ENCODE peak calls at places on chromosome 18, in nine cellular contexts. O, K, G, B, Z, P, N, F and C are unnamed samples.
A peak's percentile ranks its signal among the peaks of the same experiment; 100 is the strongest.

GRCh38 chr18:21907451-21907850 is 166.9 kb downstream of the MIB1 start:
- DNase-seq in O (no peak), K (no peak), G (no peak), B (no peak), Z (no peak), P (no peak), N (no peak), F (no peak), C (no peak)

GRCh38 chr18:28458751-28459150 is 281.8 kb upstream of the CDH2 start:
- DNase-seq in O (no peak), K (no peak), G (no peak), B (no peak), Z (no peak), P (no peak), N (no peak), F (no peak), C (no peak)

GRCh38 chr18:31741096-31741735 is 19.5 kb downstream of the SLC25A52 start:
- DNase-seq in O (peak; percentile 66), K (peak; percentile 36), G (peak; percentile 18), B (peak; percentile 33), Z (no peak), P (peak; percentile 22), N (peak; percentile 15), F (peak; percentile 41), C (peak; percentile 82)

GRCh38 chr18:67771271-67771670 is 254.8 kb upstream of the DSEL start:
- DNase-seq in O (no peak), K (peak; percentile 87), G (peak; percentile 87), B (peak; percentile 72), Z (no peak), P (no peak), N (no peak), F (no peak), C (no peak)

GRCh38 chr18:23689031-23689615 is at the start of gene LAMA3:
- DNase-seq in O (no peak), K (peak; percentile 11), G (peak; percentile 36), B (peak; percentile 77), Z (peak; percentile 80), P (no peak), N (no peak), F (no peak), C (peak; percentile 80)

GRCh38 chr18:47403949-47404348 is 152.5 kb upstream of the SKOR2 start:
- DNase-seq in O (no peak), K (no peak), G (no peak), B (no peak), Z (no peak), P (no peak), N (no peak), F (no peak), C (no peak)

GRCh38 chr18:64167408-64167807 is 18.5 kb upstream of the LINC00305 start:
- DNase-seq in O (no peak), K (no peak), G (no peak), B (no peak), Z (no peak), P (no peak), N (no peak), F (no peak), C (no peak)

GRCh38 chr18:63119647-63120046 is 199.9 kb downstream of the BCL2 start:
- DNase-seq in O (peak; percentile 4), K (peak; percentile 8), G (peak; percentile 26), B (peak; percentile 44), Z (no peak), P (peak; percentile 31), N (peak; percentile 20), F (peak; percentile 45), C (peak; percentile 74)

GRCh38 chr18:12041561-12041960 is 52.1 kb upstream of the ANKRD62 start:
- DNase-seq in O (no peak), K (peak; percentile 93), G (peak; percentile 93), B (peak; percentile 95), Z (no peak), P (no peak), N (no peak), F (no peak), C (no peak)

GRCh38 chr18:31684279-31685096 is at the start of gene B4GALT6:
- DNase-seq in O (peak; percentile 12), K (no peak), G (peak; percentile 50), B (peak; percentile 41), Z (peak; percentile 69), P (no peak), N (peak; percentile 46), F (peak; percentile 73), C (peak; percentile 86)

GRCh38 chr18:1760901-1761300 is 810.4 kb downstream of the METTL4 start:
- DNase-seq in O (no peak), K (no peak), G (peak; percentile 15), B (no peak), Z (no peak), P (no peak), N (no peak), F (no peak), C (no peak)

GRCh38 chr18:58646334-58646862 is 17.5 kb upstream of the ALPK2 start:
- DNase-seq in O (no peak), K (no peak), G (no peak), B (no peak), Z (no peak), P (no peak), N (no peak), F (no peak), C (peak; percentile 67)

DNA sequence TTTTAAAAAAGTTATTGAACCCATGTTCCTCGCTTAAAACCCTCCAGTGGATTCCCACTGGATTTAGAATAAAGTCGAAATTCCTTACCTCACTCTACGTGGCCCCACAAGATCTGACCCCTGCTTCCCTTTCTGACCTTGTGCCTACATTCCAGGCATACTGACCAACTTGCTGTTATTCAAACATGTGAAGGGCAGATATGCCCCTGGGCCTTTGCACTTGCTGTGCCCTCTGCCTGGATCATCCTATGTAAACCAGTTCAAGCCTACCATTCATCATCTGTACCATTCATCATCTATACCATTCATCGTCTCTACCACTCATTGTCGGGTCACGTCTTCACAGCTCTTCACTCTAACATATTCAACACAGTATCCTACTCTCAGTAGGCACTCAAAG is 41.3 kb upstream of the LPIN2 start:
- DNase-seq in O (no peak), K (no peak), G (no peak), B (no peak), Z (no peak), P (no peak), N (no peak), F (no peak), C (no peak)
- H3K4me1 ChIP-seq in O (peaks cover 3% of the 10 kb centered on the region), K (no peaks in the 10 kb centered on the region), G (no peaks in the 10 kb centered on the region), B (no peaks in the 10 kb centered on the region), Z (peaks cover 2% of the 10 kb centered on the region), P (peaks cover 13% of the 10 kb centered on the region), N (no peaks in the 10 kb centered on the region), F (no peaks in the 10 kb centered on the region), C (peaks cover 3% of the 10 kb centered on the region)

DNA sequence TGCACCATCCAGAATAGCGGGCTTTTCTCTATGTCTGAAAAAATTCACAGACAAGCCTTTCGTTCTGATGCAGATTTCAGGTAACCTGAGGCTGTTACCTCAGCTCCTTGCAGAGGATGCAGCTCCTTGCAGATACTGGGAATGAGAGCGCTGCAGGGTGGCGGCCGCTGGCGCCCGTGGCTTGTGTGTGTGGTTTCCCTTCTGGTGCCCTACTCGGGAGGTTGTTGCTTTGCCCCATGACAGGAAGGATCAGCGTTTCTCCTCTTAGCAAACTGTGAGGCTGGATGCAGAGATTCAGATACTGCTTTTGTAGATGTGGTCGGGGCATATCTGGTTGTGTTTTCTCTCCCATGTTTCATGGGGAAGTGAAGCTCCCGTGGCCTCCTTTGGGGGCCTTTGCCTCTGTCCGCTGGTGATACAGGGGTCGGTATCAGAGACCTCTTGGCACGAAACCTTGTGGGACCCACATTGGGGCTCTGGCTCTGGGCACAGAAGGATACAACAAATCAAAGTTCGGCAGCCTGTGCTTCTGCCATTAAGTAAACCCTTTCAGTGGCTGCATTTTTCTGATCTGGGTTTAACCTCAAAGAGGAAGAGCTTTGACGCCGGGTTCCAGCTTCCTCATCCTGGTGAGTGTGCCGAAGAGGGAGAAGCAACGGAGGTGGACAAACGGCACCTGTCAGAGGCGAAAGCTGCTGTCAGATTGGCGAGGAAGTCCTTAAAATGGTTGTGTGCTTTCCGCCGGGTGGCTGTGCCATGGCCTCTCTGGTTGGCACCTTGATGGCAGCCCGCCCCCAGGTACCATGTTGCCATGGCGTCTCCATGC is 127.8 kb downstream of the MBP start:
- DNase-seq in O (no peak), K (no peak), G (no peak), B (no peak), Z (peak; percentile 69), P (no peak), N (no peak), F (peak; percentile 26), C (no peak)
- H3K9ac ChIP-seq in O (no peak overlapping the region), K (no peak overlapping the region), G (no peak overlapping the region), B (no peak overlapping the region), Z (no peak overlapping the region), P (no peak overlapping the region), N (no peak overlapping the region), F (no peak overlapping the region), C (no peak overlapping the region)

DNA sequence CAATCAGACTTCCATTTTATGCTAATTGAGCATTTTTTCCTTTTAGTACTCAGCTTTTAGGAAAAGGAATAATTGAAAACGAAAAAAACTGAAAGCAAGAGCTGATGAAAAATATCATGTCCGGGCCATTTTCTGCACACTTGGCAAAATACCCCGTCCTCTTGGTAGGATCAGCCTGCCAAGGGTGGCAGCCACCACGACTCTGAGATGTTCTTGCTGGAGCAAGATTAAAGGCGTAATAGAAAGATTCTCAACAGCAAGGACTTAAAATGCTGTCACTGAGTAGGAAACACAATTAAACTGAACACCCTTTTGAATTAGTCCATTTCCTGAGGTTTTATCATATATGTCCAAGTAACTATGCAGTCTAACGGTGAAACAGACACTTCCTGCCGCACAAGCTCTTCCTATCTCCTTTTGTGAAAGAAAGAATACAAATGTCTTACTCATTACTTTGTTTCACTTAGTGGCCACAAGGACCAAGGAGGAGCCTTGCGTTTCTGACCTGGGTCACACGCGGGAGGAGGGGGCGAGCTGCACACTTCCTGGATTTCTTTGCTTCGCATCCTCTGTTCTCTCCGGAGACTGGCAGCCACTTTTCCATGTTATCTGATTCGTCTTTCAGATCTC is 222.7 kb downstream of the PIEZO2 start:
- DNase-seq in O (peak; percentile 4), K (peak; percentile 68), G (peak; percentile 78), B (peak; percentile 73), Z (no peak), P (no peak), N (no peak), F (no peak), C (no peak)
- H3K4me1 ChIP-seq in O (no peaks in the 10 kb centered on the region), K (peaks cover 28% of the 10 kb centered on the region), G (peaks cover 13% of the 10 kb centered on the region), B (peaks cover 60% of the 10 kb centered on the region), Z (no peaks in the 10 kb centered on the region), P (no peaks in the 10 kb centered on the region), N (no peaks in the 10 kb centered on the region), F (peaks cover 12% of the 10 kb centered on the region), C (peaks cover 19% of the 10 kb centered on the region)

GRCh38 chr18:48724455-48724854 is 185.6 kb downstream of the CTIF start:
- DNase-seq in O (no peak), K (no peak), G (no peak), B (no peak), Z (peak; percentile 27), P (no peak), N (no peak), F (no peak), C (no peak)

GRCh38 chr18:48723837-48724236 is 185.0 kb downstream of the CTIF start:
- DNase-seq in O (no peak), K (no peak), G (no peak), B (no peak), Z (no peak), P (no peak), N (no peak), F (no peak), C (no peak)

GRCh38 chr18:48723016-48723415 is 184.2 kb downstream of the CTIF start:
- DNase-seq in O (no peak), K (no peak), G (no peak), B (no peak), Z (peak; percentile 18), P (no peak), N (no peak), F (no peak), C (no peak)

GRCh38 chr18:48725596-48725995 is 186.8 kb downstream of the CTIF start:
- DNase-seq in O (no peak), K (no peak), G (no peak), B (no peak), Z (peak; percentile 7), P (no peak), N (no peak), F (no peak), C (no peak)

GRCh38 chr18:48724939-48725338 is 186.1 kb downstream of the CTIF start:
- DNase-seq in O (no peak), K (no peak), G (no peak), B (no peak), Z (peak; percentile 45), P (no peak), N (no peak), F (no peak), C (no peak)
- H3K9ac ChIP-seq in O (no peak overlapping the region), K (no peak overlapping the region), G (no peak overlapping the region), B (no peak overlapping the region), Z (no peak overlapping the region), P (no peak overlapping the region), N (no peak overlapping the region), F (no peak overlapping the region), C (no peak overlapping the region)